ENCODE peak calls at places on chromosome 3, in ten cellular contexts. One of them, this sample, is unnamed.

GRCh38 chr3:186054481-186055399 is 54.1 kb downstream of the ETV5 start:
- DNase-seq in GM10248: no peak
- DNase-seq in AG04450: no peak
- DNase-seq in A549: no peak
- DNase-seq in Calu3: no peak
- DNase-seq in ascending aorta: no peak
- DNase-seq in breast epithelium: no peak
- DNase-seq in B cell: no peak
- DNase-seq in cardiac fibroblast: no peak
- DNase-seq in nephron progenitor cell: no peak
- DNase-seq in this sample: no peak

GRCh38 chr3:25783661-25784512 is 644 bp upstream of the NGLY1 start:
- DNase-seq in nephron progenitor cell: peak; percentile 73
- DNase-seq in breast epithelium: no peak
- DNase-seq in cardiac fibroblast: peak; percentile 56
- DNase-seq in B cell: peak; percentile 33
- DNase-seq in GM10248: no peak
- DNase-seq in A549: peak; percentile 62
- DNase-seq in Calu3: peak; percentile 57
- DNase-seq in AG04450: no peak
- DNase-seq in ascending aorta: peak; percentile 10
- DNase-seq in this sample: peak; percentile 11

GRCh38 chr3:12097972-12098371 is 60.7 kb downstream of the TIMP4 start:
- DNase-seq in GM10248: no peak
- DNase-seq in cardiac fibroblast: no peak
- DNase-seq in Calu3: no peak
- DNase-seq in breast epithelium: no peak
- DNase-seq in A549: no peak
- DNase-seq in ascending aorta: no peak
- DNase-seq in B cell: no peak
- DNase-seq in AG04450: no peak
- DNase-seq in nephron progenitor cell: no peak
- DNase-seq in this sample: no peak

GRCh38 chr3:149393355-149394165 is 16.1 kb upstream of the TM4SF1 start:
- DNase-seq in B cell: peak; percentile 31
- DNase-seq in Calu3: peak; percentile 93
- DNase-seq in ascending aorta: no peak
- DNase-seq in breast epithelium: peak; percentile 69
- DNase-seq in A549: peak; percentile 71
- DNase-seq in nephron progenitor cell: peak; percentile 59
- DNase-seq in GM10248: peak; percentile 60
- DNase-seq in AG04450: peak; percentile 52
- DNase-seq in cardiac fibroblast: peak; percentile 92
- DNase-seq in this sample: peak; percentile 52

GRCh38 chr3:44099566-44100297 is 142.0 kb upstream of the TOPAZ1 start:
- DNase-seq in ascending aorta: no peak
- DNase-seq in AG04450: no peak
- DNase-seq in B cell: no peak
- DNase-seq in nephron progenitor cell: no peak
- DNase-seq in Calu3: no peak
- DNase-seq in GM10248: no peak
- DNase-seq in A549: no peak
- DNase-seq in breast epithelium: no peak
- DNase-seq in cardiac fibroblast: peak; percentile 32
- DNase-seq in this sample: no peak

GRCh38 chr3:43998374-43998840 is 243.3 kb upstream of the TOPAZ1 start:
- DNase-seq in nephron progenitor cell: peak; percentile 48
- DNase-seq in breast epithelium: no peak
- DNase-seq in B cell: peak; percentile 36
- DNase-seq in A549: no peak
- DNase-seq in AG04450: no peak
- DNase-seq in GM10248: no peak
- DNase-seq in ascending aorta: no peak
- DNase-seq in cardiac fibroblast: no peak
- DNase-seq in Calu3: no peak
- DNase-seq in this sample: no peak

GRCh38 chr3:177742273-177742672 is 545.0 kb upstream of the TBL1XR1 start:
- DNase-seq in cardiac fibroblast: no peak
- DNase-seq in AG04450: no peak
- DNase-seq in B cell: no peak
- DNase-seq in breast epithelium: no peak
- DNase-seq in GM10248: no peak
- DNase-seq in A549: no peak
- DNase-seq in Calu3: no peak
- DNase-seq in ascending aorta: no peak
- DNase-seq in nephron progenitor cell: no peak
- DNase-seq in this sample: no peak

GRCh38 chr3:187183210-187183862 is 13.9 kb upstream of the RTP1 start:
- DNase-seq in nephron progenitor cell: no peak
- DNase-seq in Calu3: no peak
- DNase-seq in ascending aorta: no peak
- DNase-seq in AG04450: no peak
- DNase-seq in A549: no peak
- DNase-seq in breast epithelium: no peak
- DNase-seq in cardiac fibroblast: peak; percentile 65
- DNase-seq in GM10248: no peak
- DNase-seq in B cell: no peak
- DNase-seq in this sample: no peak

GRCh38 chr3:126936853-126937395 is 46.0 kb upstream of the PLXNA1 start:
- DNase-seq in cardiac fibroblast: no peak
- DNase-seq in nephron progenitor cell: no peak
- DNase-seq in A549: no peak
- DNase-seq in Calu3: no peak
- DNase-seq in B cell: no peak
- DNase-seq in AG04450: no peak
- DNase-seq in GM10248: no peak
- DNase-seq in ascending aorta: no peak
- DNase-seq in breast epithelium: no peak
- DNase-seq in this sample: no peak

GRCh38 chr3:126941721-126942270 is 41.1 kb upstream of the PLXNA1 start:
- DNase-seq in Calu3: no peak
- DNase-seq in GM10248: no peak
- DNase-seq in nephron progenitor cell: no peak
- DNase-seq in A549: no peak
- DNase-seq in B cell: no peak
- DNase-seq in ascending aorta: no peak
- DNase-seq in AG04450: no peak
- DNase-seq in cardiac fibroblast: no peak
- DNase-seq in breast epithelium: no peak
- DNase-seq in this sample: no peak

GRCh38 chr3:126938520-126939346 is 44.2 kb upstream of the PLXNA1 start:
- DNase-seq in cardiac fibroblast: no peak
- DNase-seq in B cell: no peak
- DNase-seq in ascending aorta: no peak
- DNase-seq in A549: no peak
- DNase-seq in GM10248: no peak
- DNase-seq in AG04450: no peak
- DNase-seq in breast epithelium: no peak
- DNase-seq in nephron progenitor cell: no peak
- DNase-seq in Calu3: no peak
- DNase-seq in this sample: no peak

GRCh38 chr3:126937533-126938432 is 45.1 kb upstream of the PLXNA1 start:
- DNase-seq in cardiac fibroblast: no peak
- DNase-seq in ascending aorta: no peak
- DNase-seq in B cell: no peak
- DNase-seq in nephron progenitor cell: no peak
- DNase-seq in A549: no peak
- DNase-seq in breast epithelium: no peak
- DNase-seq in GM10248: no peak
- DNase-seq in AG04450: no peak
- DNase-seq in Calu3: no peak
- DNase-seq in this sample: no peak

DNA sequence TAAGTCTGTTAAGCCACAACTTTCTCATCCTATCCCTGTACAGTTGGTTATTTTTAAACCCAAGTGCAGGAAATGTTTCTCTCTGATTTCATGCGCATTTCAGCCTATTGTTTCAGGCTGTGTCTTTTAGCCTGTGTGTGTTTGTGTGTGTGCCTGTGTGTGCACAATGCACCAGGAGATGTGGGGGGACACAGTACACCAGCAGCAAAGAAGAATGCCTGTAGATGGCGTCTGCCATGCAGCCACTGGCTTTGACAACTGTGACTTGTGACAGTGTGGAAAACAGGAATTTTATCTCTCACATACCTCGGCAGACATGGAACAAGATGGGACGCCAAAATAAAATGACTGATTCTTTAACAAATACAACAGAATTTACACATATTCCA is 43.6 kb upstream of the PLXNA1 start:
- DNase-seq in B cell: no peak
- DNase-seq in GM10248: no peak
- DNase-seq in cardiac fibroblast: no peak
- DNase-seq in nephron progenitor cell: no peak
- DNase-seq in A549: no peak
- DNase-seq in breast epithelium: no peak
- DNase-seq in AG04450: no peak
- DNase-seq in ascending aorta: no peak
- DNase-seq in Calu3: no peak
- DNase-seq in this sample: no peak
- TF ChIP-seq CTCF in B cell: no peak
- TF ChIP-seq CTCF in GM10248: peak; percentile 2
- TF ChIP-seq CTCF in cardiac fibroblast: peak; percentile 17
- TF ChIP-seq CTCF in nephron progenitor cell: no peak
- TF ChIP-seq CTCF in A549: no peak
- TF ChIP-seq CTCF in breast epithelium: no peak
- TF ChIP-seq CTCF in AG04450: no peak
- TF ChIP-seq CTCF in ascending aorta: no peak
- TF ChIP-seq CTCF in Calu3: no peak
- TF ChIP-seq CTCF in this sample: peak; percentile 13

GRCh38 chr3:33799202-33799551 is 747 bp downstream of the PDCD6IP start:
- DNase-seq in Calu3: no peak
- DNase-seq in ascending aorta: no peak
- DNase-seq in nephron progenitor cell: no peak
- DNase-seq in cardiac fibroblast: no peak
- DNase-seq in A549: no peak
- DNase-seq in B cell: no peak
- DNase-seq in AG04450: no peak
- DNase-seq in breast epithelium: no peak
- DNase-seq in GM10248: no peak
- DNase-seq in this sample: no peak

GRCh38 chr3:33807190-33807589 is 8.8 kb downstream of the PDCD6IP start:
- DNase-seq in AG04450: no peak
- DNase-seq in B cell: no peak
- DNase-seq in Calu3: no peak
- DNase-seq in ascending aorta: no peak
- DNase-seq in GM10248: no peak
- DNase-seq in A549: no peak
- DNase-seq in nephron progenitor cell: no peak
- DNase-seq in breast epithelium: no peak
- DNase-seq in cardiac fibroblast: no peak
- DNase-seq in this sample: no peak

GRCh38 chr3:33808559-33808958 is 10.1 kb downstream of the PDCD6IP start:
- DNase-seq in Calu3: no peak
- DNase-seq in ascending aorta: no peak
- DNase-seq in breast epithelium: no peak
- DNase-seq in B cell: no peak
- DNase-seq in GM10248: no peak
- DNase-seq in AG04450: no peak
- DNase-seq in cardiac fibroblast: peak; percentile 39
- DNase-seq in A549: no peak
- DNase-seq in nephron progenitor cell: no peak
- DNase-seq in this sample: no peak

GRCh38 chr3:33803252-33803651 is 4.8 kb downstream of the PDCD6IP start:
- DNase-seq in GM10248: no peak
- DNase-seq in AG04450: no peak
- DNase-seq in B cell: no peak
- DNase-seq in Calu3: no peak
- DNase-seq in cardiac fibroblast: no peak
- DNase-seq in ascending aorta: no peak
- DNase-seq in breast epithelium: no peak
- DNase-seq in A549: no peak
- DNase-seq in nephron progenitor cell: no peak
- DNase-seq in this sample: no peak

DNA sequence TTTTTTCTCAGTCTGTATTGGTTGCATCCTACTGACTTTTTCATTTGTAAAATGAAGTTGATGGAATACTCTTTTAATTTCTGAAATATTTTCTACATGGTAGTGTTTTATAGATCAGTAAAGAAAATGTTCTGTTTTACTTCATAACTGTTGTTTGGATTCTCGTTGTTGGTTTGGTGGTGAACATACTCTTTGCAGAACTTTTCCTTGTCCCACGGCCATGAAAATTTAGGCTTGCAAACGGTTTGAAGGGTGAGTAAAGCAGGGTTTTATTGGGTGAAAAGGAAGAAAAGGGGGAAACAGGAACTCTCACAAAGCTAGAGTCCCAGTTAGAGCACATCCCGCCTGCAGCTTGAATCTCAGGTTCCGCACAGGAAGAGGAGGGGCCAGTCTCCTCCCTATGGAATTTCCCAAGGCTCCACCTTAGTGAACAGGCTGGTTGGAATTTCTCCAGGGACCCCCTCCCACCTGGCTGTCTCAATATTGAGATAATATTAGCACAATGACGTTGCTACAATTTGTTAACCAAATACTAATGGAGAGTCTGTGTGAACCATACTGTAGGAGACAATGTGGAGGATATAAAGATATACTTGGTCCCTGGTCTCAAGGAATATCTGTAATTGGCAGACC is 5.6 kb downstream of the PDCD6IP start:
- DNase-seq in cardiac fibroblast: no peak
- DNase-seq in GM10248: no peak
- DNase-seq in B cell: no peak
- DNase-seq in AG04450: no peak
- DNase-seq in Calu3: no peak
- DNase-seq in A549: no peak
- DNase-seq in breast epithelium: no peak
- DNase-seq in ascending aorta: no peak
- DNase-seq in nephron progenitor cell: no peak
- DNase-seq in this sample: no peak
- TF ChIP-seq CTCF in cardiac fibroblast: no peak
- TF ChIP-seq CTCF in GM10248: no peak
- TF ChIP-seq CTCF in B cell: no peak
- TF ChIP-seq CTCF in AG04450: no peak
- TF ChIP-seq CTCF in Calu3: no peak
- TF ChIP-seq CTCF in A549: no peak
- TF ChIP-seq CTCF in breast epithelium: no peak
- TF ChIP-seq CTCF in ascending aorta: no peak
- TF ChIP-seq CTCF in nephron progenitor cell: no peak
- TF ChIP-seq CTCF in this sample: no peak

DNA sequence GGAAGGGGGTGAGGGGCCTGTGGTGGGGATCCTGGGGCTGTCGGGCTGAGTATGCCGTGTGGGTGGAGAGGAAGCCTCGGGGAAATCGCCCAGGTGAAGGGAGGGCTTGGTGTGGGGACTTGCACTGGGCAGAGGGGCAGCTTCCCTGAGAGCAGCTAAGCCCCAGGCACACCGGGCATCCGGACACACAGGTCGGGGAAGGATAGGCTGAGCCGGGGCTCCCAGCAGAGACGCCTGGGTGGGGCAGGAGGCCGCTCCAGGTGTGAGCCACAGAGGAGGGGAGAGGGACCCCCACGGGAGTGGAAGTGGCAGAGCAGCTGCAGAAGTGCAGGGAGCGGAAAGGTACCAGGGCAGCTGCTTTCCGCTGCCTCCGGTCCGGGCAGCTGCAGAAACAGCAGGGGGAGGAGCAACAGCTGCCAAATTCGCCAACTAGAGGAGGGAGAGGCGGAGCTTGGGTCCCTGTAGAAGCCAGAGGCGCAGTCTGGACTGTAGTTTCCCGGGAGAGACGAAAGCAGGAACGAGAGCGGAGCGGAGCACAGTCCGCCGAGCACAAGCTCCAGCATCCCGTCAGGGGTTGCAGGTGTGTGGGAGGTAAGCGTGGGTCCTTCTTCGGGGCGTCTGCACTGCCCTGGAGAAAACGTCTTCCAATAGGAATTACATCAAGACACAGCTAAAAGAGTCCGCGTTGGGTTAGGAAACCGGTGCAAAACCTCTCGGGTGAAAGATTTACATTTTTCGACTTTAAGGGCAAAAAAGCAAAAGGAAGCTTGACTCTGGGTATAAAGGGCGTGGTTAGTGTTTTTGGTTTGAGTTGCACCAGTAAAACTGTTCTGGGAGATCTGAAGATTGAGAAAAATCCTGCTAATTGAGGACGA is at the start of gene SERPINI1:
- DNase-seq in nephron progenitor cell: peak; percentile 85
- DNase-seq in Calu3: peak; percentile 93
- DNase-seq in cardiac fibroblast: peak; percentile 90
- DNase-seq in AG04450: peak; percentile 72
- DNase-seq in GM10248: peak; percentile 73
- DNase-seq in breast epithelium: peak; percentile 87
- DNase-seq in ascending aorta: peak; percentile 67
- DNase-seq in B cell: peak; percentile 82
- DNase-seq in A549: peak; percentile 31
- DNase-seq in this sample: peak; percentile 69
- TF ChIP-seq CTCF in nephron progenitor cell: no peak
- TF ChIP-seq CTCF in Calu3: peak; percentile 17
- TF ChIP-seq CTCF in cardiac fibroblast: no peak
- TF ChIP-seq CTCF in AG04450: no peak
- TF ChIP-seq CTCF in GM10248: no peak
- TF ChIP-seq CTCF in breast epithelium: no peak
- TF ChIP-seq CTCF in ascending aorta: no peak
- TF ChIP-seq CTCF in B cell: no peak
- TF ChIP-seq CTCF in A549: no peak
- TF ChIP-seq CTCF in this sample: no peak

DNA sequence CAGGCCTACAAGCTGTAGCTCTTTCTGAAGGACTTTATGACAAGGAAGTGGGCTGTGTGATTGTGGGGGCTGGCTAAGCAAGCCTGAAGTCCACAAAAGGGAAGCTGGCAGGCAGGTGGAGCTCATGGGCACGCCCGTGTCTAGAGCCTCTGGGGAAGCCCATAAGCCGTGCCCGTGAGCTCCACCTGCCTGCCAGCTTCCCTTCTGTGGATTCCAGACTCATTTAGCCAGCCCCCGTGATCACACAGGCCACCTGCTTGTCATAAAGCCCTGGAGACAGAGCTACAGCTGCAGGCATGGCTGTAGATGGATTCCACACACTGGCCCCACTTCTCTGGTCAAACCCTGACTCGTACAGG is 15.2 kb downstream of the EFCC1 start:
- DNase-seq in cardiac fibroblast: no peak
- DNase-seq in B cell: peak; percentile 89
- DNase-seq in GM10248: peak; percentile 47
- DNase-seq in A549: no peak
- DNase-seq in ascending aorta: no peak
- DNase-seq in Calu3: peak; percentile 79
- DNase-seq in nephron progenitor cell: no peak
- DNase-seq in AG04450: no peak
- DNase-seq in breast epithelium: no peak
- DNase-seq in this sample: no peak
- TF ChIP-seq CTCF in cardiac fibroblast: no peak
- TF ChIP-seq CTCF in B cell: peak; percentile 41
- TF ChIP-seq CTCF in GM10248: no peak
- TF ChIP-seq CTCF in A549: no peak
- TF ChIP-seq CTCF in ascending aorta: no peak
- TF ChIP-seq CTCF in Calu3: peak; percentile 12
- TF ChIP-seq CTCF in nephron progenitor cell: no peak
- TF ChIP-seq CTCF in AG04450: no peak
- TF ChIP-seq CTCF in breast epithelium: no peak
- TF ChIP-seq CTCF in this sample: no peak